ENCODE peak calls at places on chromosome 22, in six cellular contexts. One of them, this sample, is unnamed.

GRCh38 chr22:48334971-48335370 is 1492.7 kb downstream of the BRD1 start:
- DNase-seq in HCT116: no peak
- DNase-seq in H9: no peak
- DNase-seq in fibroblast of lung: no peak
- DNase-seq in GM23248: no peak
- DNase-seq in PC-3: no peak
- DNase-seq in this sample: no peak

GRCh38 chr22:20847318-20847822 is 11.2 kb downstream of the PI4KA start:
- DNase-seq in HCT116: no peak
- DNase-seq in H9: no peak
- DNase-seq in fibroblast of lung: no peak
- DNase-seq in GM23248: no peak
- DNase-seq in PC-3: no peak
- DNase-seq in this sample: no peak

GRCh38 chr22:19680911-19681862 is 33.1 kb upstream of the SEPTIN5 start:
- DNase-seq in HCT116: peak; percentile 29
- DNase-seq in H9: no peak
- DNase-seq in fibroblast of lung: no peak
- DNase-seq in GM23248: no peak
- DNase-seq in PC-3: no peak
- DNase-seq in this sample: no peak

GRCh38 chr22:31800065-31800464 is 46.2 kb downstream of the DEPDC5 start:
- DNase-seq in HCT116: peak; percentile 39
- DNase-seq in H9: no peak
- DNase-seq in fibroblast of lung: peak; percentile 56
- DNase-seq in GM23248: peak; percentile 42
- DNase-seq in PC-3: peak; percentile 90
- DNase-seq in this sample: no peak

GRCh38 chr22:29480512-29481264 is 670 bp downstream of the NEFH start:
- DNase-seq in HCT116: no peak
- DNase-seq in H9: peak; percentile 77
- DNase-seq in fibroblast of lung: peak; percentile 60
- DNase-seq in GM23248: peak; percentile 65
- DNase-seq in PC-3: no peak
- DNase-seq in this sample: peak; percentile 11

GRCh38 chr22:40220316-40221054 is 42.8 kb downstream of the TNRC6B start:
- DNase-seq in HCT116: no peak
- DNase-seq in H9: peak; percentile 14
- DNase-seq in fibroblast of lung: peak; percentile 40
- DNase-seq in GM23248: no peak
- DNase-seq in PC-3: no peak
- DNase-seq in this sample: no peak

GRCh38 chr22:18966748-18967147 is 30.7 kb upstream of the PRODH start:
- DNase-seq in HCT116: no peak
- DNase-seq in H9: no peak
- DNase-seq in fibroblast of lung: peak; percentile 0
- DNase-seq in GM23248: no peak
- DNase-seq in PC-3: no peak
- DNase-seq in this sample: no peak

GRCh38 chr22:40654522-40655167 is 18.1 kb upstream of the MRTFA start:
- DNase-seq in HCT116: no peak
- DNase-seq in H9: peak; percentile 42
- DNase-seq in fibroblast of lung: peak; percentile 84
- DNase-seq in GM23248: peak; percentile 87
- DNase-seq in PC-3: peak; percentile 27
- DNase-seq in this sample: no peak

GRCh38 chr22:28989035-28989464 is 72.6 kb downstream of the C22orf31 start:
- DNase-seq in HCT116: no peak
- DNase-seq in H9: peak; percentile 78
- DNase-seq in fibroblast of lung: peak; percentile 82
- DNase-seq in GM23248: peak; percentile 11
- DNase-seq in PC-3: peak; percentile 72
- DNase-seq in this sample: no peak

DNA sequence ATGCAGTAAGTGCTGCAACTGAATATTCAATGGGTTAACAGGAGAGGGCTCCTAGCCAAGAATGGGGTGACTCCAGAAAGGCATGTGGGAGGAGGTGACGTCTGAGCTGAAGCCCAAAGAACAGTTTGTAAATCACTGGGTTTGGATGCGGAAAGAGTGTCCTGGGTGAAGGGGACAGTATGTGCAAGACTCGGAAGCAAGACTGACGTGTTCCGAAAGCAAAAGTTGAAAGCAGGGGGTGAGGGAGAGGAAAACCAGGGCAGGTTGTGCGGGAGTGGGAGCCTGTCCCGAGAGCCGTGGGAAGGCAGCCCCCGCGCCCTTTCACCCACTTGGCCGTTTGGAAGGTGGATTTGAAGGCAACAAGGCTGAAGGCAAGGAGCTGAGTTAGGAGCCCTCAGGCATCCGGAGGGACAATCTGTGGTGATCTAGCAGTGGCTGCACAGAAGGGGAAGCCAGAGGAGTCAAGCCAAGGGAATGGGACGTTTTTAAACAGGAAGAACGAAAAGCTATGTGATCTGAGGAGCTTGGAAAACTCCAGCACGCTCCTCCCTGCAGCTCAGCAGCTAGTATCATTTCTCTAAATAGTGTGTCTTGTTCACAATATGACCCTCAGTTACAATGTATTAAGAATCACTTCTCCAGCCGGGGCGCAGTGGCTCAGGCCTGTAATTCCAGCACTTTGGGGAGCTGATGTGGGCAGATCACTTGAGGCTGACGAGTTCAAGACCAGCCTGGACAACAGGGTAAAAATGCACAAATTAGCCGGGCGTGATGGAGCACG is 7.7 kb downstream of the SLC25A18 start:
- DNase-seq in HCT116: no peak
- DNase-seq in H9: no peak
- DNase-seq in fibroblast of lung: peak; percentile 81
- DNase-seq in GM23248: peak; percentile 91
- DNase-seq in PC-3: no peak
- DNase-seq in this sample: no peak
- H2AFZ ChIP-seq in HCT116: no peak overlapping the region
- H2AFZ ChIP-seq in H9: no peak overlapping the region
- H2AFZ ChIP-seq in fibroblast of lung: peak overlapping the region; percentile 47
- H2AFZ ChIP-seq in GM23248: peak overlapping the region; percentile 85
- H2AFZ ChIP-seq in PC-3: no peak overlapping the region
- H2AFZ ChIP-seq in this sample: no peak overlapping the region

GRCh38 chr22:35868938-35869337 is 151.3 kb downstream of the APOL5 start:
- DNase-seq in HCT116: no peak
- DNase-seq in H9: no peak
- DNase-seq in fibroblast of lung: peak; percentile 66
- DNase-seq in GM23248: peak; percentile 12
- DNase-seq in PC-3: peak; percentile 9
- DNase-seq in this sample: no peak

GRCh38 chr22:35863432-35863831 is 145.8 kb downstream of the APOL5 start:
- DNase-seq in HCT116: no peak
- DNase-seq in H9: no peak
- DNase-seq in fibroblast of lung: no peak
- DNase-seq in GM23248: no peak
- DNase-seq in PC-3: no peak
- DNase-seq in this sample: no peak

GRCh38 chr22:35862697-35863096 is 145.0 kb downstream of the APOL5 start:
- DNase-seq in HCT116: no peak
- DNase-seq in H9: no peak
- DNase-seq in fibroblast of lung: no peak
- DNase-seq in GM23248: no peak
- DNase-seq in PC-3: no peak
- DNase-seq in this sample: no peak

GRCh38 chr22:35870517-35871275 is 153.0 kb downstream of the APOL5 start:
- DNase-seq in HCT116: no peak
- DNase-seq in H9: no peak
- DNase-seq in fibroblast of lung: no peak
- DNase-seq in GM23248: no peak
- DNase-seq in PC-3: no peak
- DNase-seq in this sample: no peak

DNA sequence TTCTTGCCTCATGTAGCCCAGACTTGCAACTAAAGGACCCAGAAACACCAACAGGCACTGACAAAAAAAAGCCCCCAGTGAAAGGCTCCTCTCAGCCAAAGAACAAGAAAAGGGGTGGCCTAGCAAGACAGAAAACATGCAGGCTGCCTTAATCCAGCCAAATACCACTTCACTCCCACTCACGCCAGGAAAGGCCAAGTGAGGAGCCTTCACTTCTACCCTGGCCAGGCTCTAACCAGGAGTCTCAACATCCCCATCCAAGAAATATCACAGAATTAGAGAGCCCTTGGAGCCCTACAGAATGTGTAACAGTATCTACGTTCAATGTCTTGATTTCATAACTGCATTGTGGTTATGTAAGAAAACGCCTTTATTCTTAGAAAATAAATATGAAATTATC is 149.0 kb downstream of the APOL5 start:
- DNase-seq in HCT116: no peak
- DNase-seq in H9: no peak
- DNase-seq in fibroblast of lung: peak; percentile 55
- DNase-seq in GM23248: peak; percentile 43
- DNase-seq in PC-3: no peak
- DNase-seq in this sample: no peak
- H2AFZ ChIP-seq in HCT116: no peak overlapping the region
- H2AFZ ChIP-seq in H9: no peak overlapping the region
- H2AFZ ChIP-seq in fibroblast of lung: no peak overlapping the region
- H2AFZ ChIP-seq in GM23248: no peak overlapping the region
- H2AFZ ChIP-seq in PC-3: no peak overlapping the region
- H2AFZ ChIP-seq in this sample: no peak overlapping the region

DNA sequence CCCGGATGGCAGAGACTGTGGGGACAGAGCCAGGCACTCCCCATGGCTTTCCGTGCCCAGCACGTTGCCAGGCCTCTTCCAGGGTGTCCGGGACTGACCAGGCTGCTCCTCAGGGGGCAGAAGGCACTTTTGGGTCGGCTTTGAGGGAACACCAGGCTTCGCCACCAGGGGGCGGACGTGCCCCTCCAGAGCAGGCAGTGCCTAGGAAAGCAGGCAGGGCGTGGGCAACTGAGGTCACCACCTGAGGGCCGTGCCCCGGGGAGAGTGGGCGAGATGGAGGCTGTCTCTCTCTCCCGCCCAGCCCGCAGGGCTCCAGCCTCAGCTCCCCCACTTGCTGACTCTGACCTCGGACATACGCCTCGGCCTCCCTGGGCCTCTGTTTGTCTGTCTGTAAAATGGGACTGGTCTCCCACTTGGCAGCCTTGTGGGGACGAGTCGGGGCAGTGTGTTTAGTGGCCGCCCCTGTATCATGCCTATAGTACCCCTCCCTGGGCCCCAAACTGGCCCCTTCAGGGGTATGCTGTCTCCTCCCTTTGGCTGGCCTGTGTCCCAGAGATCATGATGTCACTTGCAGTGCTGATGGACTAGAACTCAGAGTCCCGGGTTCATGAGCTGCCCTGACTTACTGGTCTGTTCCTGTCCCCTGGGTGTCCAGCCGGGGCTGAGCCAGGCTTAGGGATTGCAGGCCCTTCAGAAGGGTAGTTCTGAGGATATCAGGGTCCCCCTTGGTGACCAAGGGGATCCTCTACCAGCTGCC is 4.4 kb upstream of the PRR5 start:
- DNase-seq in HCT116: peak; percentile 66
- DNase-seq in H9: peak; percentile 87
- DNase-seq in fibroblast of lung: peak; percentile 54
- DNase-seq in GM23248: peak; percentile 87
- DNase-seq in PC-3: peak; percentile 73
- DNase-seq in this sample: no peak
- H2AFZ ChIP-seq in HCT116: no peak overlapping the region
- H2AFZ ChIP-seq in H9: no peak overlapping the region
- H2AFZ ChIP-seq in fibroblast of lung: no peak overlapping the region
- H2AFZ ChIP-seq in GM23248: no peak overlapping the region
- H2AFZ ChIP-seq in PC-3: no peak overlapping the region
- H2AFZ ChIP-seq in this sample: no peak overlapping the region

GRCh38 chr22:39176673-39177455 is 24.4 kb upstream of the CBX7 start:
- DNase-seq in HCT116: no peak
- DNase-seq in H9: peak; percentile 51
- DNase-seq in fibroblast of lung: no peak
- DNase-seq in GM23248: peak; percentile 27
- DNase-seq in PC-3: no peak
- DNase-seq in this sample: no peak
- H2AFZ ChIP-seq in HCT116: no peak overlapping the region
- H2AFZ ChIP-seq in H9: no peak overlapping the region
- H2AFZ ChIP-seq in fibroblast of lung: no peak overlapping the region
- H2AFZ ChIP-seq in GM23248: no peak overlapping the region
- H2AFZ ChIP-seq in PC-3: no peak overlapping the region
- H2AFZ ChIP-seq in this sample: no peak overlapping the region

GRCh38 chr22:46107089-46107664 is 43.1 kb upstream of the PPARA start:
- DNase-seq in HCT116: no peak
- DNase-seq in H9: no peak
- DNase-seq in fibroblast of lung: no peak
- DNase-seq in GM23248: peak; percentile 44
- DNase-seq in PC-3: no peak
- DNase-seq in this sample: no peak
- H2AFZ ChIP-seq in HCT116: no peak overlapping the region
- H2AFZ ChIP-seq in H9: no peak overlapping the region
- H2AFZ ChIP-seq in fibroblast of lung: no peak overlapping the region
- H2AFZ ChIP-seq in GM23248: no peak overlapping the region
- H2AFZ ChIP-seq in PC-3: no peak overlapping the region
- H2AFZ ChIP-seq in this sample: no peak overlapping the region

GRCh38 chr22:25511725-25512124 is 52.8 kb upstream of the GRK3 start:
- DNase-seq in HCT116: no peak
- DNase-seq in H9: no peak
- DNase-seq in fibroblast of lung: no peak
- DNase-seq in GM23248: no peak
- DNase-seq in PC-3: no peak
- DNase-seq in this sample: no peak
- H2AFZ ChIP-seq in HCT116: no peak overlapping the region
- H2AFZ ChIP-seq in H9: no peak overlapping the region
- H2AFZ ChIP-seq in fibroblast of lung: no peak overlapping the region
- H2AFZ ChIP-seq in GM23248: no peak overlapping the region
- H2AFZ ChIP-seq in PC-3: no peak overlapping the region
- H2AFZ ChIP-seq in this sample: no peak overlapping the region

DNA sequence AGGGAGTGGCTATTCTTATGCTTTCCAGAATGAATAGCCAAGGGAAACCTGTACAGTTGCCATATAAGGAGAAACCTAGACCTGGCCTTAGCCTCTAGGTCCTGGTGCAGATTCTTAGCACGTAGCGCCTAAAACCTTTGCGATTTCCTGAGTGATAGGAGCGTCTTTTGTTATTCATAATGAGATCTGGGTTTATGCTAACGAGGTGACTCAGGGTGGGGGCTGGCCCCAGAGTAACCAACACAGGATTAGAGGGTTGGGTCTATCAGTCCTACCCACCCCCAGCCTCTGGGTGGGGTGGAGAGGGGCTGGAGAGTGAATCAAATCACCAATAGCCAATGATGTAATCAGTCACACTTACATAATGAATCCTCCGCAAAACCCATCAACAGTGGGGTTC is 73.4 kb upstream of the PARVG start:
- DNase-seq in HCT116: no peak
- DNase-seq in H9: peak; percentile 75
- DNase-seq in fibroblast of lung: peak; percentile 59
- DNase-seq in GM23248: no peak
- DNase-seq in PC-3: no peak
- DNase-seq in this sample: no peak
- H2AFZ ChIP-seq in HCT116: no peak overlapping the region
- H2AFZ ChIP-seq in H9: no peak overlapping the region
- H2AFZ ChIP-seq in fibroblast of lung: no peak overlapping the region
- H2AFZ ChIP-seq in GM23248: no peak overlapping the region
- H2AFZ ChIP-seq in PC-3: no peak overlapping the region
- H2AFZ ChIP-seq in this sample: no peak overlapping the region

This sample was measured in GM12878.